ENCODE peak calls at places on chromosomes 13 and 19, in ten cellular contexts. C, E, O, K, S, U, M, Y, N and I are unnamed samples.

GRCh38 chr19:1245884-1246816 is 2.2 kb upstream of the MIDN start:
- DNase-seq in C (no peak), E (no peak), O (no peak), K (no peak), S (peak), U (no peak), M (no peak), Y (no peak), N (peak), I (no peak)

GRCh38 chr19:43784981-43785808 is 4.4 kb upstream of the KCNN4 start:
- DNase-seq in C (peak), E (peak), O (peak), K (peak), S (peak), U (peak), M (peak), Y (peak), N (peak), I (peak)

GRCh38 chr13:48532146-48532472 is 771 bp downstream of the RCBTB2 start:
- DNase-seq in C (no peak), E (peak), O (no peak), K (no peak), S (no peak), U (no peak), M (no peak), Y (no peak), N (no peak), I (no peak)

GRCh38 chr19:7905298-7905697 is 1.6 kb downstream of the MAP2K7 start:
- DNase-seq in C (no peak), E (no peak), O (no peak), K (no peak), S (no peak), U (no peak), M (no peak), Y (no peak), N (no peak), I (no peak)

GRCh38 chr13:83065136-83065535 is 817.1 kb downstream of the SLITRK1 start:
- DNase-seq in C (no peak), E (peak), O (no peak), K (no peak), S (peak), U (peak), M (no peak), Y (peak), N (no peak), I (no peak)

GRCh38 chr13:39565036-39565949 is 37.7 kb downstream of the LHFPL6 start:
- DNase-seq in C (no peak), E (peak), O (no peak), K (no peak), S (peak), U (peak), M (no peak), Y (no peak), N (no peak), I (no peak)

GRCh38 chr19:19062454-19063182 is 1.2 kb upstream of the SLC25A42 start:
- DNase-seq in C (peak), E (peak), O (no peak), K (no peak), S (no peak), U (peak), M (no peak), Y (no peak), N (no peak), I (no peak)

GRCh38 chr19:12664406-12665280 is 1.9 kb downstream of the MAN2B1 start:
- DNase-seq in C (no peak), E (peak), O (no peak), K (no peak), S (no peak), U (no peak), M (no peak), Y (no peak), N (no peak), I (no peak)

GRCh38 chr13:94128430-94128829 is 351.1 kb downstream of the DCT start:
- DNase-seq in C (no peak), E (no peak), O (no peak), K (no peak), S (peak), U (no peak), M (no peak), Y (peak), N (no peak), I (no peak)

GRCh38 chr13:44416297-44416696 is 42.7 kb downstream of the SERP2 start:
- DNase-seq in C (no peak), E (no peak), O (no peak), K (no peak), S (no peak), U (no peak), M (no peak), Y (no peak), N (no peak), I (no peak)

GRCh38 chr13:112710855-112711527 is 21.2 kb downstream of the ATP11A start:
- DNase-seq in C (no peak), E (no peak), O (no peak), K (no peak), S (peak), U (no peak), M (no peak), Y (no peak), N (no peak), I (no peak)

GRCh38 chr13:71879129-71879535 is 12.1 kb upstream of the DACH1 start:
- DNase-seq in C (no peak), E (no peak), O (no peak), K (no peak), S (no peak), U (no peak), M (no peak), Y (no peak), N (peak), I (no peak)

GRCh38 chr13:22027561-22027960 is 356.7 kb downstream of the FGF9 start:
- DNase-seq in C (no peak), E (no peak), O (no peak), K (no peak), S (no peak), U (no peak), M (no peak), Y (no peak), N (no peak), I (no peak)

GRCh38 chr13:33744589-33745369 is 73.2 kb upstream of the RFC3 start:
- DNase-seq in C (no peak), E (peak), O (no peak), K (no peak), S (no peak), U (no peak), M (no peak), Y (no peak), N (peak), I (no peak)

GRCh38 chr19:6233051-6233826 is 46.5 kb downstream of the MLLT1 start:
- DNase-seq in C (no peak), E (peak), O (no peak), K (no peak), S (peak), U (no peak), M (no peak), Y (no peak), N (no peak), I (no peak)

GRCh38 chr19:28377077-28377476 is 835.9 kb downstream of the UQCRFS1 start:
- DNase-seq in C (no peak), E (no peak), O (no peak), K (no peak), S (no peak), U (no peak), M (no peak), Y (no peak), N (no peak), I (no peak)

GRCh38 chr19:45218887-45219780 is 26.1 kb downstream of the EXOC3L2 start:
- DNase-seq in C (no peak), E (no peak), O (no peak), K (no peak), S (no peak), U (no peak), M (no peak), Y (no peak), N (no peak), I (no peak)

GRCh38 chr19:679418-680286 is 3.5 kb downstream of the FSTL3 start:
- DNase-seq in C (peak), E (peak), O (peak), K (no peak), S (peak), U (peak), M (no peak), Y (peak), N (no peak), I (peak)

GRCh38 chr13:111027481-111028439 is 87.3 kb upstream of the ARHGEF7 start:
- DNase-seq in C (no peak), E (no peak), O (no peak), K (no peak), S (no peak), U (no peak), M (no peak), Y (no peak), N (no peak), I (no peak)